ENCODE peak calls at places on chromosomes 3 and 15, in eight cellular contexts. D is CD4-positive, alpha-beta T cell; E is BJ; S is HepG2; N is mesothelial cell of epicardium; A is body of pancreas; H is heart left ventricle; K is progenitor cell of endocrine pancreas. X is an unnamed sample.

GRCh38 chr3:112653881-112654300 is 12.9 kb upstream of the CCDC80 start:
- DNase-seq in S (no peak), D (no peak), A (peak; percentile 40), K (no peak), N (no peak), H (peak; percentile 84), E (peak; percentile 80), X (peak; percentile 97)

GRCh38 chr3:17151598-17152373 is 267.0 kb downstream of the PLCL2 start:
- DNase-seq in H (no peak), K (no peak), D (peak; percentile 57), E (no peak), N (no peak), S (no peak), A (peak; percentile 12), X (peak; percentile 43)

GRCh38 chr3:61530355-61530754 is 31.0 kb upstream of the PTPRG start:
- DNase-seq in K (no peak), D (no peak), H (no peak), A (peak; percentile 51), E (no peak), N (no peak), S (peak; percentile 59), X (peak; percentile 49)

GRCh38 chr3:177338697-177339219 is 141.5 kb upstream of the TBL1XR1 start:
- DNase-seq in D (no peak), H (no peak), E (no peak), S (peak; percentile 95), A (peak; percentile 56), K (no peak), N (no peak), X (peak; percentile 16)

GRCh38 chr3:98695816-98696215 is 67.3 kb upstream of the ST3GAL6 start:
- DNase-seq in N (no peak), H (no peak), D (no peak), A (no peak), E (no peak), S (no peak), K (no peak), X (no peak)

GRCh38 chr3:127734754-127735473 is 62.2 kb downstream of the ABTB1 start:
- DNase-seq in K (no peak), D (no peak), H (peak; percentile 46), E (peak; percentile 94), A (peak; percentile 63), N (no peak), S (no peak), X (peak; percentile 96)

GRCh38 chr15:83108266-83109219 is 1.1 kb downstream of the TM6SF1 start:
- DNase-seq in E (no peak), A (peak; percentile 77), H (peak; percentile 68), N (no peak), K (no peak), S (no peak), D (no peak), X (no peak)

GRCh38 chr3:52535411-52536111 is 844 bp upstream of the UQCC5 start:
- DNase-seq in S (no peak), H (peak; percentile 26), E (no peak), N (peak; percentile 31), D (no peak), A (no peak), K (no peak), X (no peak)

GRCh38 chr15:29835301-29835700 is 13.0 kb upstream of the TJP1 start:
- DNase-seq in E (no peak), H (peak; percentile 39), N (no peak), A (no peak), D (no peak), K (no peak), S (no peak), X (peak; percentile 5)

GRCh38 chr15:29840928-29841327 is 18.7 kb upstream of the TJP1 start:
- DNase-seq in D (no peak), A (no peak), S (no peak), K (no peak), H (peak; percentile 57), E (no peak), N (no peak), X (no peak)

GRCh38 chr15:29840054-29840453 is 17.8 kb upstream of the TJP1 start:
- DNase-seq in N (no peak), H (no peak), K (no peak), S (no peak), E (no peak), A (no peak), D (no peak), X (no peak)

GRCh38 chr15:29842290-29842689 is 20.0 kb upstream of the TJP1 start:
- DNase-seq in D (no peak), K (no peak), N (no peak), H (no peak), A (no peak), S (no peak), E (no peak), X (no peak)

GRCh38 chr15:29838352-29839010 is 16.2 kb upstream of the TJP1 start:
- DNase-seq in D (no peak), K (no peak), S (no peak), A (no peak), H (no peak), E (no peak), N (no peak), X (no peak)
- TF ChIP-seq CTCF in D (no peak), K (no peak), S (no peak), A (no peak), H (no peak), E (no peak), N (no peak), X (no peak)

GRCh38 chr3:21484323-21485154 is 266.5 kb downstream of the ZNF385D start:
- DNase-seq in H (peak; percentile 46), K (peak; percentile 41), D (no peak), A (peak; percentile 67), N (peak; percentile 60), E (no peak), S (peak; percentile 29), X (peak; percentile 78)
- TF ChIP-seq CTCF in H (peak; percentile 59), K (peak; percentile 78), D (no peak), A (peak; percentile 54), N (peak; percentile 39), E (peak; percentile 84), S (peak; percentile 60), X (peak; percentile 81)

DNA sequence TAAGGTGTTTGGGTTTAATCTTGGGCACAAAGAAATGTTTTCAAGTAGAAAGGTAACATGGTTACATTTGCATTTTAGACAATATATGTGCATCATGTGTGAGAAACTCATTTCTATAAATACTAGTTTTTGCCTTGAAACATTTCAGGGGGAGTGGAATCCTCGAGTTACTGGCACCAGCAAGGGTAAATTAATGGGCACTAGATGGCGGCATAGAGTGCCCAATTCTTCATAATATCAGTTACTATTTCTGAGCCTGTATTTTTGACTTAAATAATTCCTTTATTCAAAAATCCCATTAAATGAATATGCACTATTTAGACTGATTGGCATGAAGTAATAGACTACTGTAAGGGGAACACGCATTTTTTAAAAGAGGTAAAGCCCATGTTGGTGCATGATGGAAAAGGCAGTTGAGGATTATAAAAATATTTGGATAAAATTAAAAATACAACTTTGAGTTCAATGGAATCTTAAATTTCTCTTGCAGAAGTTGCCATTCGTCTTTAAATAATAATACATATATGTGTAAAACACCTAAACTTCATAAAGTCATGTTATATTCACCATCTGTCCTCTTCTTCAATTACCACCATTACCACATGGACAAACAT is 106.3 kb downstream of the ZBTB20 start:
- DNase-seq in S (peak; percentile 7), K (no peak), N (no peak), E (no peak), H (no peak), A (peak; percentile 42), D (peak; percentile 3), X (peak; percentile 68)
- TF ChIP-seq CTCF in S (peak; percentile 54), K (peak; percentile 68), N (peak; percentile 20), E (peak; percentile 70), H (peak; percentile 53), A (peak; percentile 47), D (peak; percentile 83), X (peak; percentile 78)

DNA sequence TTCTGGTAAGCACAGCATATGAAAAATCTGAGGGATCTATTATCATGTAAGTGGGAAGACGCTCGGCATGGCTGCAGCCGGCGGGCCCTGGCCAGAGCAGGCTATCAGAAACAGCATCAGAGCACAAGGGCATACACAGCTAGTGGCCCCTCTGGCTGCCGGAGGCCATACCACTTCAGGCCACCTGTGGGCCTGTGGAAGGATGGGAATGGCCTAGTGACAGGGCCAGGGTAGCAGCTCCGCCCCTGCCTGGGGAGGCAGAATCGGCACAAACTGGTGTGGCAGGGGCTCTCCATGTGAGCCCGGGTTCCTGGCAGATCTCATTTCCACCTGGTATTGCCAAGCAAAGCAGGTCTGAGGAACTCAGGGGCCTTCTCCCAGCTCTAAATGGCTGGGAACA is 46.4 kb downstream of the SH3BP5 start:
- DNase-seq in E (no peak), D (no peak), K (no peak), N (no peak), S (no peak), H (no peak), A (no peak), X (no peak)
- TF ChIP-seq CTCF in E (no peak), D (no peak), K (no peak), N (no peak), S (no peak), H (no peak), A (no peak), X (no peak)

GRCh38 chr3:146577662-146578061 is 27.5 kb downstream of the PLSCR5 start:
- DNase-seq in N (no peak), D (no peak), S (peak; percentile 39), H (no peak), K (no peak), E (no peak), A (peak; percentile 59), X (peak; percentile 69)
- TF ChIP-seq CTCF in N (peak; percentile 25), D (peak; percentile 73), S (peak; percentile 59), H (peak; percentile 61), K (peak; percentile 62), E (peak; percentile 26), A (peak; percentile 51), X (peak; percentile 16)

DNA sequence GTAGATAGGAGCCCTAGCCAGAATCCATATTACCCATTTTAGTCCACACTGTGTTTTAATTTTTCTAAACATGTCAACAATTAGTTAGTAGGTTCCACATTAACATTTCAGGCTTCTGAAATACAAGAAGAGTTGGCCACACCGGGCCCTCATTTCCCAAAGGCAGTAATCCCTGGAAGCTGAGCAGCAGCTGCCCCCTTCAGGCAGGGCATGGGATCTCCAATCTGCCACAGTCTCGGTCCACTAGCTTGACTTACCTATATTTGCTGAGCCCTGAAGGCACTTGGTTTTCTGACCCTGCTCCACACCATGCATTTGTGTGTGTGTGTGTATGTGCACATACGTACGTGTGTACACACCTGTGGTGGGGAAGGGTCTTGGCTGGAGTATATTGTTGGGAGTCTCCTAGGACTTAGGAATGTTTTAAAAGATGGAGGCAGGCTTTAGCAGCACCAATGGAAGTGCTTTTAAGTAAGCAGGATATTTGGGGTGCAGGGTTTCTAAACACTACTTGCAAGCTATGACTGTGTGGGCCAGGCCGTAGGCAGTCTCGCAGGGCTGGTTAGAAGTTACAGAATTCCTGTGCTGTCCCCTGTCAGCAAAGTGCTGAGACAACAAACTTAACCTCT is 71.2 kb upstream of the SOX14 start:
- DNase-seq in N (no peak), D (no peak), E (no peak), K (peak; percentile 41), A (peak; percentile 9), S (peak; percentile 31), H (peak; percentile 25), X (no peak)
- TF ChIP-seq CTCF in N (peak; percentile 25), D (no peak), E (no peak), K (peak; percentile 87), A (peak; percentile 30), S (peak; percentile 82), H (peak; percentile 29), X (no peak)

X was measured in brain microvascular endothelial cell.